ENCODE peak calls at places on chromosomes 11 and 22, in six cellular contexts. N is effector memory CD8-positive, alpha-beta T cell; H is aorta; J is Right ventricle myocardium inferior; D is lower lobe of right lung; B is gastroesophageal sphincter. G is an unnamed sample.

GRCh38 chr22:29883831-29884139 is 811 bp downstream of the MTMR3 start:
- ATAC-seq in H (no peak), N (peak; percentile 7), J (no peak), B (no peak), D (no peak), G (no peak)

GRCh38 chr11:71330349-71330748 is 78.0 kb upstream of the SHANK2 start:
- ATAC-seq in N (no peak), J (no peak), B (no peak), H (no peak), D (no peak), G (no peak)

GRCh38 chr11:79209540-79210266 is 231.1 kb downstream of the TENM4 start:
- ATAC-seq in B (no peak), N (no peak), H (no peak), D (no peak), J (no peak), G (no peak)

GRCh38 chr11:1462576-1462975 is 24.0 kb downstream of the MOB2 start:
- ATAC-seq in D (no peak), N (no peak), J (no peak), H (no peak), B (no peak), G (no peak)

GRCh38 chr11:122202951-122203456 is 87.0 kb upstream of the BLID start:
- ATAC-seq in N (no peak), D (peak; percentile 93), H (peak; percentile 91), J (peak; percentile 89), B (peak; percentile 88), G (peak; percentile 76)

GRCh38 chr11:69704508-69705245 is 855 bp upstream of the FGF19 start:
- ATAC-seq in N (no peak), H (no peak), D (peak; percentile 44), B (no peak), J (no peak), G (no peak)

GRCh38 chr11:68774188-68774585 is 22.9 kb upstream of the TESMIN start:
- ATAC-seq in D (no peak), B (no peak), J (no peak), N (no peak), H (no peak), G (no peak)

GRCh38 chr11:11512090-11512489 is 109.7 kb downstream of the GALNT18 start:
- ATAC-seq in H (no peak), B (no peak), D (no peak), N (no peak), J (peak; percentile 56), G (no peak)

GRCh38 chr11:16987205-16987568 is 27.0 kb downstream of the PLEKHA7 start:
- ATAC-seq in N (no peak), D (peak; percentile 78), J (no peak), B (no peak), H (no peak), G (no peak)